ENCODE peak calls at places on chromosomes 6 and 20, in nine cellular contexts. U is NB4, J is psoas muscle, A is breast epithelium, P is transverse colon, I is kidney epithelial cell, B is neural crest cell, Z is lung, N is Calu3. H is an unnamed sample.

GRCh38 chr20:10857362-10858070 is 183.7 kb upstream of the JAG1 start:
- DNase-seq in J (no peak), B (no peak), P (peak), U (peak), Z (no peak), A (no peak), N (peak), I (peak), H (no peak)

GRCh38 chr6:111731404-111732195 is 125.9 kb upstream of the TRAF3IP2 start:
- DNase-seq in B (peak), J (no peak), P (no peak), I (no peak), U (no peak), N (no peak), A (no peak), Z (no peak), H (no peak)

GRCh38 chr6:117536317-117536716 is 53.8 kb downstream of the DCBLD1 start:
- DNase-seq in Z (no peak), N (no peak), B (no peak), P (no peak), J (no peak), I (no peak), U (no peak), A (no peak), H (no peak)

GRCh38 chr20:36471885-36472642 is 69.3 kb upstream of the MYL9 start:
- DNase-seq in J (no peak), A (no peak), B (no peak), P (no peak), I (no peak), U (no peak), N (no peak), Z (no peak), H (no peak)

GRCh38 chr6:53044071-53044470 is 21.1 kb upstream of the FBXO9 start:
- DNase-seq in I (no peak), N (no peak), Z (no peak), B (no peak), J (no peak), P (no peak), U (no peak), A (no peak), H (no peak)

GRCh38 chr6:19836799-19837510 is at the start of gene ID4:
- DNase-seq in N (peak), U (no peak), B (peak), Z (peak), A (peak), J (peak), I (peak), P (peak), H (peak)

GRCh38 chr20:17583126-17583525 is 13.3 kb downstream of the DSTN start:
- DNase-seq in I (no peak), B (no peak), U (no peak), A (no peak), N (no peak), P (no peak), J (no peak), Z (no peak), H (no peak)

GRCh38 chr20:20446613-20447012 is 78.7 kb downstream of the INSM1 start:
- DNase-seq in B (no peak), P (no peak), Z (no peak), I (no peak), N (no peak), J (no peak), U (no peak), A (no peak), H (no peak)

GRCh38 chr20:59561228-59561605 is 43.1 kb upstream of the PHACTR3 start:
- DNase-seq in I (no peak), Z (no peak), N (no peak), P (no peak), A (no peak), B (no peak), J (no peak), U (no peak), H (no peak)

GRCh38 chr20:47139934-47140333 is 216.6 kb downstream of the ZMYND8 start:
- DNase-seq in J (no peak), U (no peak), P (no peak), Z (no peak), N (peak), A (no peak), B (no peak), I (peak), H (no peak)

GRCh38 chr6:90484903-90485302 is 102.0 kb downstream of the MAP3K7 start:
- DNase-seq in A (no peak), J (no peak), P (no peak), B (peak), Z (no peak), N (no peak), U (no peak), I (no peak), H (no peak)

GRCh38 chr6:170260686-170261085 is 30.2 kb downstream of the DLL1 start:
- DNase-seq in A (no peak), I (no peak), U (no peak), B (no peak), N (no peak), Z (no peak), P (no peak), J (no peak), H (no peak)

GRCh38 chr20:57791178-57791945 is 81.5 kb upstream of the PMEPA1 start:
- DNase-seq in U (no peak), A (no peak), B (no peak), P (no peak), N (no peak), J (no peak), I (no peak), Z (no peak), H (no peak)

GRCh38 chr6:43275782-43276179 is 22.3 kb upstream of the SLC22A7 start:
- DNase-seq in I (no peak), J (no peak), B (no peak), U (no peak), Z (no peak), A (no peak), P (no peak), N (no peak), H (peak)

GRCh38 chr6:157323114-157323923 is at the start of gene TMEM242:
- DNase-seq in P (peak), U (peak), N (peak), B (peak), J (peak), I (no peak), A (peak), Z (peak), H (peak)

GRCh38 chr6:158468666-158469065 is 91.2 kb upstream of the TMEM181 start:
- DNase-seq in P (peak), N (no peak), B (no peak), I (no peak), J (no peak), Z (no peak), A (no peak), U (peak), H (peak)

GRCh38 chr20:440636-441035 is 21.7 kb downstream of the TBC1D20 start:
- DNase-seq in P (no peak), U (no peak), A (no peak), Z (no peak), N (no peak), I (no peak), J (no peak), B (no peak), H (no peak)

GRCh38 chr6:111759413-111759835 is 113.8 kb downstream of the FYN start:
- DNase-seq in J (no peak), U (no peak), A (no peak), N (no peak), P (no peak), Z (no peak), B (no peak), I (no peak), H (no peak)

GRCh38 chr20:24194133-24194532 is 205.6 kb upstream of the GGTLC1 start:
- DNase-seq in P (no peak), N (no peak), U (peak), J (no peak), A (no peak), B (no peak), Z (no peak), I (no peak), H (no peak)

GRCh38 chr20:49843770-49844169 is 31.1 kb downstream of the SLC9A8 start:
- DNase-seq in J (no peak), I (no peak), Z (no peak), P (no peak), U (no peak), A (no peak), N (no peak), B (no peak), H (no peak)

GRCh38 chr6:77298298-77298697 is 165.0 kb downstream of the HTR1B start:
- DNase-seq in P (no peak), J (no peak), N (no peak), A (no peak), B (no peak), U (no peak), I (no peak), Z (no peak), H (no peak)

GRCh38 chr20:63705232-63706026 is 2.3 kb downstream of the ARFRP1 start:
- DNase-seq in B (no peak), N (no peak), J (no peak), I (no peak), A (no peak), Z (no peak), P (no peak), U (no peak), H (no peak)

GRCh38 chr6:16973545-16974386 is 128.1 kb upstream of the STMND1 start:
- DNase-seq in Z (no peak), P (no peak), I (no peak), N (no peak), U (peak), A (no peak), B (no peak), J (no peak), H (no peak)

GRCh38 chr6:40359808-40360207 is 227.4 kb downstream of the LRFN2 start:
- DNase-seq in U (no peak), B (no peak), P (no peak), A (no peak), Z (peak), J (no peak), N (no peak), I (no peak), H (no peak)

GRCh38 chr6:79818471-79818870 is 128.9 kb downstream of the ELOVL4 start:
- DNase-seq in U (no peak), A (no peak), B (no peak), I (no peak), Z (no peak), J (no peak), P (no peak), N (no peak), H (no peak)

GRCh38 chr6:27866370-27867050 is 45.7 kb downstream of the OR2B2 start:
- DNase-seq in B (no peak), I (no peak), P (peak), N (no peak), J (no peak), Z (no peak), A (no peak), U (peak), H (no peak)

GRCh38 chr6:136284909-136285308 is 4.7 kb downstream of the BCLAF1 start:
- DNase-seq in B (no peak), J (no peak), I (peak), U (peak), P (no peak), A (no peak), N (no peak), Z (no peak), H (no peak)

GRCh38 chr20:13111249-13111911 is 102.6 kb downstream of the SPTLC3 start:
- DNase-seq in I (no peak), N (no peak), A (no peak), B (no peak), J (no peak), P (no peak), Z (no peak), U (no peak), H (no peak)

GRCh38 chr6:42239736-42240375 is 22.2 kb upstream of the MRPS10 start:
- DNase-seq in A (no peak), I (no peak), J (no peak), U (no peak), B (no peak), N (no peak), P (no peak), Z (no peak), H (no peak)

GRCh38 chr20:9179193-9179802 is 110.4 kb downstream of the PLCB4 start:
- DNase-seq in I (no peak), U (no peak), B (no peak), N (no peak), P (no peak), Z (no peak), A (no peak), J (no peak), H (no peak)

GRCh38 chr6:44662461-44663121 is 275.1 kb downstream of the CDC5L start:
- DNase-seq in Z (peak), B (no peak), A (peak), U (no peak), I (peak), P (peak), N (no peak), J (no peak), H (no peak)

GRCh38 chr6:148128014-148128730 is 214.5 kb upstream of the SASH1 start:
- DNase-seq in U (no peak), J (no peak), A (no peak), B (no peak), I (no peak), P (no peak), Z (no peak), N (no peak), H (no peak)

GRCh38 chr6:5946181-5946580 is 60.5 kb downstream of the NRN1 start:
- DNase-seq in J (no peak), U (no peak), Z (no peak), B (no peak), N (no peak), A (no peak), P (no peak), I (no peak), H (no peak)

GRCh38 chr6:1579096-1579495 is 30.6 kb upstream of the FOXC1 start:
- DNase-seq in A (peak), I (no peak), P (no peak), N (no peak), J (no peak), B (no peak), Z (no peak), U (no peak), H (no peak)

GRCh38 chr20:34472246-34472925 is 43.8 kb upstream of the DYNLRB1 start:
- DNase-seq in U (peak), I (no peak), B (no peak), A (no peak), N (no peak), Z (no peak), J (no peak), P (no peak), H (no peak)

GRCh38 chr6:89927788-89928565 is 33.7 kb downstream of the GJA10 start:
- DNase-seq in I (no peak), P (no peak), B (no peak), N (no peak), U (peak), J (no peak), Z (no peak), A (no peak), H (no peak)

GRCh38 chr20:3616250-3616649 is 46.9 kb downstream of the GFRA4 start:
- DNase-seq in P (no peak), A (no peak), B (no peak), J (no peak), Z (peak), I (peak), N (no peak), U (no peak), H (no peak)

GRCh38 chr20:3613821-3614440 is 49.3 kb downstream of the GFRA4 start:
- DNase-seq in N (no peak), I (no peak), U (no peak), A (no peak), Z (no peak), P (no peak), J (no peak), B (no peak), H (no peak)

GRCh38 chr20:3614509-3614908 is 48.7 kb downstream of the GFRA4 start:
- DNase-seq in P (no peak), J (no peak), N (no peak), B (no peak), U (no peak), A (no peak), Z (no peak), I (no peak), H (no peak)

GRCh38 chr20:3612795-3613560 is 50.2 kb downstream of the GFRA4 start:
- DNase-seq in B (no peak), Z (no peak), I (no peak), N (no peak), A (no peak), U (no peak), J (no peak), P (no peak), H (no peak)
- TF ChIP-seq CTCF in B (no peak), Z (no peak), I (no peak), N (no peak), A (no peak), U (no peak), J (no peak), P (no peak), H (no peak)

GRCh38 chr20:38883081-38883980 is 42.9 kb upstream of the FAM83D start:
- DNase-seq in N (no peak), Z (no peak), A (no peak), B (no peak), U (no peak), I (no peak), J (no peak), P (no peak), H (no peak)
- TF ChIP-seq CTCF in N (no peak), Z (no peak), A (no peak), B (no peak), U (no peak), I (no peak), J (no peak), P (no peak), H (no peak)

DNA sequence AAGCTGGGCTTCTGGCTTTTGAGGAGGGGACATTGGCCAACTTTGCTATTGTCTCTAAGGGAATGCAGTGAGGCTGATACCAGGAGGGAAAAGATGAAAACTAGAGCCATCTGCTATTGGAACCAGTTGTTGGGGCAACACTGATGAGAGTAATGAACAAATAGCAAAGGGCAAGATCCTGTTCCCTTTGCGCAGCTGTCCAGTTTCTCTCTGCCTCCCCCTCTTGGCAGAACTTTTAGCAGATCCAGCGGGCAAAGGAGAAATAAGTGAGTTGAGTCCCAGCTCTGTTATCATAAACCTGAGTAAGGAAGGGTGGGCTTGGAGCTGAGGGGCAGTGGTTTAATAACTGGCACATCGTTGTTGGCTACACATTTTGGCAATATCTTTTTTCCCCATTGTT is 126.8 kb downstream of the AKAP7 start:
- DNase-seq in N (no peak), P (no peak), A (no peak), I (no peak), U (peak), Z (no peak), B (no peak), J (no peak), H (no peak)
- TF ChIP-seq CTCF in N (peak), P (no peak), A (no peak), I (peak), U (peak), Z (no peak), B (no peak), J (no peak), H (peak)

GRCh38 chr6:88513920-88514319 is 347.8 kb upstream of the CNR1 start:
- DNase-seq in U (no peak), Z (no peak), B (no peak), A (no peak), P (no peak), I (no peak), N (no peak), J (no peak), H (no peak)
- TF ChIP-seq CTCF in U (no peak), Z (no peak), B (no peak), A (no peak), P (no peak), I (no peak), N (no peak), J (no peak), H (no peak)

DNA sequence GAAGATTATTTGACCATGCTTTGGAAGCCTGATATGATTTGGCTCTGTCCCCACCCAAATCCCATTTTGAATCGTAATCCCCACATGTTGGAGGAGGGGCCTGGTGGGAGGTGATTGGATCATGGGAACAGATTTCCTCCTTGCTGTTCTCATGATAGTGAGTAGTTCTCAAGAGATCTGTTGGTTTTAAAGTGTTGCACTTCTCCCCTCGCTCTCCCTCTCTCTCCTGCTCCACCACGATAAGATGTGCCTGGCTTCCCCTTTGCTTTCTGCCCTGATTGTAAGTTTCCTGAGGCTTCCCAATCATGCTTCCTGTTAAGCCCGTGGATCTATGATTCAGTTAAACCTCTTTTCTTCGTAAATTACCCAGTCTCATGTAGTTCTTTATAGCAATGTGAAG is 21.7 kb upstream of the FAM217A start:
- DNase-seq in A (no peak), J (no peak), U (no peak), P (no peak), N (no peak), B (no peak), I (no peak), Z (no peak), H (no peak)
- TF ChIP-seq CTCF in A (no peak), J (no peak), U (no peak), P (no peak), N (no peak), B (no peak), I (no peak), Z (no peak), H (no peak)

DNA sequence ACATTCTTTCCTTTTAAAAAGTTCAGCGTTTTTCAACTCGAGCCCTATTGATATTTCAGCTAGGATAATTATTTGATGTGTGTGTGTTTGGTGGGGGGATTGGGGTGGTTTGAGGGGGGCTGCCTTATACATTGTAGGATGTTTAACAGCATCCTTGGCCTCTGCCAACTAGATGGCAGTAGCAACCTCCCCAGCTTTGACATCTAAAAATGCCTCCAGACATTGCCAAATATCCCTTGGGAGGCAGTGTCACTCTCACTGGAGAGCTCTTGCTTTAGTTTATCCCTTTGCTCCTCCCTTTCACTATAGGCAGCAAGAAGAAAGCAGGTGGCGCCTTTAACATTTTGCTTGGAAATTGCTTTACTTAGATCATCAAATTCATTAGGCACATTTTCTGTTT is 14.6 kb upstream of the TP53TG5 start:
- DNase-seq in A (no peak), J (no peak), U (peak), Z (no peak), N (no peak), B (no peak), I (no peak), P (no peak), H (no peak)
- TF ChIP-seq CTCF in A (no peak), J (no peak), U (peak), Z (no peak), N (no peak), B (no peak), I (peak), P (no peak), H (peak)

H was measured in D721Med.